ENCODE peak calls at places on chromosomes 12 and 14, in four cellular contexts. One of them, this sample, is unnamed.

GRCh38 chr14:60266021-60266937 is 17.3 kb downstream of the PPM1A start:
- DNase-seq in GM19239: no peak
- DNase-seq in stimulated activated naive CD4-positive, alpha-beta T cell: no peak
- DNase-seq in NCI-H2171 treated with DMSO at 0.1 percent for 48 hours: peak; percentile 43
- DNase-seq in this sample: no peak

GRCh38 chr12:3042394-3042793 is 34.8 kb upstream of the TSPAN9 start:
- DNase-seq in stimulated activated naive CD4-positive, alpha-beta T cell: no peak
- DNase-seq in NCI-H2171 treated with DMSO at 0.1 percent for 48 hours: peak; percentile 84
- DNase-seq in GM19239: no peak
- DNase-seq in this sample: no peak

GRCh38 chr12:76694369-76694768 is 69.5 kb upstream of the ZDHHC17 start:
- DNase-seq in stimulated activated naive CD4-positive, alpha-beta T cell: no peak
- DNase-seq in GM19239: no peak
- DNase-seq in NCI-H2171 treated with DMSO at 0.1 percent for 48 hours: no peak
- DNase-seq in this sample: no peak

GRCh38 chr12:30026621-30027234 is 243.0 kb upstream of the TMTC1 start:
- DNase-seq in stimulated activated naive CD4-positive, alpha-beta T cell: no peak
- DNase-seq in NCI-H2171 treated with DMSO at 0.1 percent for 48 hours: no peak
- DNase-seq in GM19239: no peak
- DNase-seq in this sample: no peak

GRCh38 chr12:106251636-106252035 is 3.8 kb upstream of the CKAP4 start:
- DNase-seq in GM19239: no peak
- DNase-seq in stimulated activated naive CD4-positive, alpha-beta T cell: no peak
- DNase-seq in NCI-H2171 treated with DMSO at 0.1 percent for 48 hours: peak; percentile 84
- DNase-seq in this sample: no peak

GRCh38 chr14:101556566-101557320 is 4.6 kb upstream of the DIO3 start:
- DNase-seq in NCI-H2171 treated with DMSO at 0.1 percent for 48 hours: no peak
- DNase-seq in GM19239: no peak
- DNase-seq in stimulated activated naive CD4-positive, alpha-beta T cell: no peak
- DNase-seq in this sample: no peak

GRCh38 chr12:68507657-68508056 is 103.0 kb upstream of the RAP1B start:
- DNase-seq in stimulated activated naive CD4-positive, alpha-beta T cell: no peak
- DNase-seq in NCI-H2171 treated with DMSO at 0.1 percent for 48 hours: no peak
- DNase-seq in GM19239: no peak
- DNase-seq in this sample: no peak

GRCh38 chr14:95561001-95561412 is 26.2 kb downstream of the GLRX5 start:
- DNase-seq in stimulated activated naive CD4-positive, alpha-beta T cell: peak; percentile 57
- DNase-seq in GM19239: peak; percentile 82
- DNase-seq in NCI-H2171 treated with DMSO at 0.1 percent for 48 hours: peak; percentile 96
- DNase-seq in this sample: peak; percentile 62

GRCh38 chr12:89707623-89707991 is 1.0 kb downstream of the ATP2B1 start:
- DNase-seq in stimulated activated naive CD4-positive, alpha-beta T cell: no peak
- DNase-seq in NCI-H2171 treated with DMSO at 0.1 percent for 48 hours: no peak
- DNase-seq in GM19239: no peak
- DNase-seq in this sample: no peak

GRCh38 chr14:37697489-37698121 is 102.2 kb downstream of the TTC6 start:
- DNase-seq in GM19239: no peak
- DNase-seq in stimulated activated naive CD4-positive, alpha-beta T cell: no peak
- DNase-seq in NCI-H2171 treated with DMSO at 0.1 percent for 48 hours: no peak
- DNase-seq in this sample: no peak

GRCh38 chr12:29158364-29158763 is 9.3 kb downstream of the FAR2 start:
- DNase-seq in NCI-H2171 treated with DMSO at 0.1 percent for 48 hours: no peak
- DNase-seq in GM19239: no peak
- DNase-seq in stimulated activated naive CD4-positive, alpha-beta T cell: no peak
- DNase-seq in this sample: no peak

GRCh38 chr14:96567289-96567899 is 65.2 kb downstream of the PAPOLA start:
- DNase-seq in stimulated activated naive CD4-positive, alpha-beta T cell: no peak
- DNase-seq in NCI-H2171 treated with DMSO at 0.1 percent for 48 hours: peak; percentile 68
- DNase-seq in GM19239: no peak
- DNase-seq in this sample: no peak

GRCh38 chr12:52436000-52436827 is 2.0 kb upstream of the KRT75 start:
- DNase-seq in NCI-H2171 treated with DMSO at 0.1 percent for 48 hours: no peak
- DNase-seq in GM19239: no peak
- DNase-seq in stimulated activated naive CD4-positive, alpha-beta T cell: no peak
- DNase-seq in this sample: no peak

GRCh38 chr12:19741132-19741489 is 301.8 kb downstream of the AEBP2 start:
- DNase-seq in GM19239: no peak
- DNase-seq in NCI-H2171 treated with DMSO at 0.1 percent for 48 hours: no peak
- DNase-seq in stimulated activated naive CD4-positive, alpha-beta T cell: no peak
- DNase-seq in this sample: no peak

GRCh38 chr14:22920697-22921096 is 1.7 kb upstream of the RBM23 start:
- DNase-seq in GM19239: no peak
- DNase-seq in NCI-H2171 treated with DMSO at 0.1 percent for 48 hours: no peak
- DNase-seq in stimulated activated naive CD4-positive, alpha-beta T cell: no peak
- DNase-seq in this sample: no peak

GRCh38 chr12:91331371-91331770 is 148.8 kb upstream of the DCN start:
- DNase-seq in stimulated activated naive CD4-positive, alpha-beta T cell: no peak
- DNase-seq in NCI-H2171 treated with DMSO at 0.1 percent for 48 hours: peak; percentile 90
- DNase-seq in GM19239: no peak
- DNase-seq in this sample: no peak

GRCh38 chr12:114774181-114774580 is 90.2 kb upstream of the TBX3 start:
- DNase-seq in NCI-H2171 treated with DMSO at 0.1 percent for 48 hours: no peak
- DNase-seq in stimulated activated naive CD4-positive, alpha-beta T cell: no peak
- DNase-seq in GM19239: no peak
- DNase-seq in this sample: no peak

GRCh38 chr14:99579903-99580570 is 24.0 kb downstream of the CCDC85C start:
- DNase-seq in GM19239: no peak
- DNase-seq in stimulated activated naive CD4-positive, alpha-beta T cell: no peak
- DNase-seq in NCI-H2171 treated with DMSO at 0.1 percent for 48 hours: no peak
- DNase-seq in this sample: no peak

GRCh38 chr14:88518592-88519512 is 36.0 kb downstream of the PTPN21 start:
- DNase-seq in NCI-H2171 treated with DMSO at 0.1 percent for 48 hours: no peak
- DNase-seq in stimulated activated naive CD4-positive, alpha-beta T cell: no peak
- DNase-seq in GM19239: no peak
- DNase-seq in this sample: no peak

GRCh38 chr12:32312049-32312670 is 87.2 kb upstream of the FGD4 start:
- DNase-seq in NCI-H2171 treated with DMSO at 0.1 percent for 48 hours: peak; percentile 94
- DNase-seq in stimulated activated naive CD4-positive, alpha-beta T cell: no peak
- DNase-seq in GM19239: peak; percentile 9
- DNase-seq in this sample: no peak

GRCh38 chr12:66049538-66050282 is 80.8 kb downstream of the LLPH start:
- DNase-seq in NCI-H2171 treated with DMSO at 0.1 percent for 48 hours: no peak
- DNase-seq in GM19239: no peak
- DNase-seq in stimulated activated naive CD4-positive, alpha-beta T cell: no peak
- DNase-seq in this sample: no peak

GRCh38 chr14:72553656-72554055 is 340.2 kb downstream of the DPF3 start:
- DNase-seq in GM19239: no peak
- DNase-seq in NCI-H2171 treated with DMSO at 0.1 percent for 48 hours: peak; percentile 39
- DNase-seq in stimulated activated naive CD4-positive, alpha-beta T cell: no peak
- DNase-seq in this sample: no peak

GRCh38 chr14:68208726-68209125 is 389.1 kb downstream of the RAD51B start:
- DNase-seq in NCI-H2171 treated with DMSO at 0.1 percent for 48 hours: no peak
- DNase-seq in GM19239: no peak
- DNase-seq in stimulated activated naive CD4-positive, alpha-beta T cell: no peak
- DNase-seq in this sample: no peak

GRCh38 chr14:65373011-65373670 is 39.4 kb upstream of the FUT8 start:
- DNase-seq in NCI-H2171 treated with DMSO at 0.1 percent for 48 hours: no peak
- DNase-seq in GM19239: no peak
- DNase-seq in stimulated activated naive CD4-positive, alpha-beta T cell: no peak
- DNase-seq in this sample: no peak

GRCh38 chr12:124457287-124458219 is 109.9 kb downstream of the NCOR2 start:
- DNase-seq in stimulated activated naive CD4-positive, alpha-beta T cell: peak; percentile 46
- DNase-seq in NCI-H2171 treated with DMSO at 0.1 percent for 48 hours: no peak
- DNase-seq in GM19239: peak; percentile 56
- DNase-seq in this sample: no peak

GRCh38 chr14:100663528-100664052 is 63.1 kb upstream of the DLK1 start:
- DNase-seq in NCI-H2171 treated with DMSO at 0.1 percent for 48 hours: no peak
- DNase-seq in stimulated activated naive CD4-positive, alpha-beta T cell: no peak
- DNase-seq in GM19239: no peak
- DNase-seq in this sample: no peak

GRCh38 chr12:107906719-107907118 is 132.2 kb downstream of the ASCL4 start:
- DNase-seq in GM19239: no peak
- DNase-seq in stimulated activated naive CD4-positive, alpha-beta T cell: no peak
- DNase-seq in NCI-H2171 treated with DMSO at 0.1 percent for 48 hours: no peak
- DNase-seq in this sample: no peak

GRCh38 chr14:32020882-32021281 is 56.2 kb upstream of the ARHGAP5 start:
- DNase-seq in GM19239: no peak
- DNase-seq in stimulated activated naive CD4-positive, alpha-beta T cell: no peak
- DNase-seq in NCI-H2171 treated with DMSO at 0.1 percent for 48 hours: peak; percentile 40
- DNase-seq in this sample: no peak

GRCh38 chr12:124321040-124321481 is 26.2 kb downstream of the RFLNA start:
- DNase-seq in NCI-H2171 treated with DMSO at 0.1 percent for 48 hours: peak; percentile 26
- DNase-seq in stimulated activated naive CD4-positive, alpha-beta T cell: peak; percentile 25
- DNase-seq in GM19239: peak; percentile 88
- DNase-seq in this sample: peak; percentile 67

GRCh38 chr14:42163136-42163535 is 556.5 kb downstream of the LRFN5 start:
- DNase-seq in stimulated activated naive CD4-positive, alpha-beta T cell: no peak
- DNase-seq in GM19239: no peak
- DNase-seq in NCI-H2171 treated with DMSO at 0.1 percent for 48 hours: peak; percentile 96
- DNase-seq in this sample: no peak

GRCh38 chr12:94743174-94743573 is 92.8 kb upstream of the TMCC3 start:
- DNase-seq in NCI-H2171 treated with DMSO at 0.1 percent for 48 hours: no peak
- DNase-seq in stimulated activated naive CD4-positive, alpha-beta T cell: no peak
- DNase-seq in GM19239: no peak
- DNase-seq in this sample: no peak

GRCh38 chr12:57085999-57086950 is 2.6 kb upstream of the NAB2 start:
- DNase-seq in stimulated activated naive CD4-positive, alpha-beta T cell: peak; percentile 21
- DNase-seq in NCI-H2171 treated with DMSO at 0.1 percent for 48 hours: peak; percentile 79
- DNase-seq in GM19239: no peak
- DNase-seq in this sample: no peak

GRCh38 chr12:48957141-48958048 is at the start of gene ARF3:
- DNase-seq in NCI-H2171 treated with DMSO at 0.1 percent for 48 hours: peak; percentile 95
- DNase-seq in GM19239: peak; percentile 98
- DNase-seq in stimulated activated naive CD4-positive, alpha-beta T cell: peak; percentile 88
- DNase-seq in this sample: peak; percentile 91

This sample was measured in D721Med.